ENCODE peak calls at places on chromosomes 1 and 21, in ten cellular contexts. G, M, Z, S, J, Y, L, W, N and P are unnamed samples.

GRCh38 chr1:82994866-82995370 is 1004.0 kb downstream of the TTLL7 start:
- DNase-seq in J (no peak), W (no peak), Z (peak), G (no peak), Y (no peak), L (no peak), S (no peak), M (no peak), N (no peak), P (peak)

GRCh38 chr1:116127848-116128540 is 16.8 kb downstream of the MAB21L3 start:
- DNase-seq in G (no peak), Z (no peak), S (no peak), N (no peak), Y (no peak), M (no peak), L (no peak), W (no peak), J (no peak), P (no peak)

GRCh38 chr1:58774027-58774426 is 9.8 kb downstream of the JUN start:
- DNase-seq in J (no peak), W (no peak), S (no peak), Y (no peak), Z (no peak), M (no peak), G (no peak), N (no peak), L (no peak), P (no peak)

GRCh38 chr1:9071554-9072235 is 2.3 kb upstream of the SLC2A5 start:
- DNase-seq in L (no peak), G (no peak), S (no peak), N (no peak), W (no peak), Z (no peak), J (no peak), M (no peak), Y (no peak), P (no peak)

GRCh38 chr1:15134285-15134684 is 19.3 kb upstream of the TMEM51 start:
- DNase-seq in N (no peak), M (no peak), W (no peak), Z (no peak), J (no peak), S (no peak), L (no peak), G (no peak), Y (no peak), P (no peak)

GRCh38 chr21:26124421-26124833 is 46.1 kb downstream of the APP start:
- DNase-seq in Z (peak), G (no peak), W (no peak), Y (peak), L (peak), J (no peak), N (peak), S (no peak), M (no peak), P (peak)

GRCh38 chr1:83006271-83006670 is 992.7 kb downstream of the TTLL7 start:
- DNase-seq in Y (no peak), M (no peak), L (no peak), J (no peak), N (no peak), G (no peak), W (no peak), S (no peak), Z (no peak), P (no peak)

GRCh38 chr1:27528701-27529637 is 39.0 kb upstream of the WASF2 start:
- DNase-seq in M (no peak), S (no peak), N (peak), W (peak), L (peak), Y (no peak), Z (peak), G (no peak), J (no peak), P (peak)

GRCh38 chr1:173009597-173009996 is 41.1 kb downstream of the TNFSF18 start:
- DNase-seq in W (no peak), S (no peak), M (no peak), Y (no peak), G (no peak), N (no peak), L (peak), J (no peak), Z (no peak), P (peak)

GRCh38 chr1:46134660-46135331 is 2.4 kb upstream of the PIK3R3 start:
- DNase-seq in M (no peak), N (peak), W (no peak), Y (peak), G (peak), L (peak), Z (peak), S (no peak), J (peak), P (peak)

GRCh38 chr1:156860113-156860638 is 489 bp upstream of the NTRK1 start:
- DNase-seq in M (peak), G (no peak), W (peak), J (peak), L (peak), Z (peak), S (peak), Y (peak), N (peak), P (peak)
- TF ChIP-seq CTCF in M (peak), G (peak), W (peak), J (peak), L (peak), Z (peak), S (peak), Y (peak), N (peak), P (peak)

DNA sequence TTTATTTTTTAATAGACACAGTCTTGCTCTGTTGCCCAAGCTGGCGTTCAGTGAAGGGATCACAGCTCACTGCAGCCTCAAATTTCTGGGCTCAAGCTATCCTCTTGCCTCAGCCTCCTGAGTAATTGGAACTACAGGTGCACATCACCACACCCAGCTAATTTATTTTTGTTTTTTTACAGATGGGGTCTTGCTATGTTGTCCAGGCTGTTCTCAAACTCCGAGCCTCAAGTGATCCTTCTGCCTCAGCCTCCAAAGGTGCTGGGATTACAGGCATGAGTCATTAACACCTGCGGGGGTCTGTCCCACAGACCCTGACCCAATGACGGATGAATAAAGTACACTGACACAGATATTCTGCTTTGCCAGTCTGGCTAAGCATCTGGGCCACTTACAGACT is 33.6 kb upstream of the ZZZ3 start:
- DNase-seq in Z (no peak), S (no peak), J (no peak), N (no peak), M (no peak), Y (no peak), W (no peak), G (no peak), L (no peak), P (no peak)
- TF ChIP-seq CTCF in Z (no peak), S (no peak), J (no peak), N (no peak), M (no peak), Y (no peak), W (no peak), G (no peak), L (no peak), P (no peak)

DNA sequence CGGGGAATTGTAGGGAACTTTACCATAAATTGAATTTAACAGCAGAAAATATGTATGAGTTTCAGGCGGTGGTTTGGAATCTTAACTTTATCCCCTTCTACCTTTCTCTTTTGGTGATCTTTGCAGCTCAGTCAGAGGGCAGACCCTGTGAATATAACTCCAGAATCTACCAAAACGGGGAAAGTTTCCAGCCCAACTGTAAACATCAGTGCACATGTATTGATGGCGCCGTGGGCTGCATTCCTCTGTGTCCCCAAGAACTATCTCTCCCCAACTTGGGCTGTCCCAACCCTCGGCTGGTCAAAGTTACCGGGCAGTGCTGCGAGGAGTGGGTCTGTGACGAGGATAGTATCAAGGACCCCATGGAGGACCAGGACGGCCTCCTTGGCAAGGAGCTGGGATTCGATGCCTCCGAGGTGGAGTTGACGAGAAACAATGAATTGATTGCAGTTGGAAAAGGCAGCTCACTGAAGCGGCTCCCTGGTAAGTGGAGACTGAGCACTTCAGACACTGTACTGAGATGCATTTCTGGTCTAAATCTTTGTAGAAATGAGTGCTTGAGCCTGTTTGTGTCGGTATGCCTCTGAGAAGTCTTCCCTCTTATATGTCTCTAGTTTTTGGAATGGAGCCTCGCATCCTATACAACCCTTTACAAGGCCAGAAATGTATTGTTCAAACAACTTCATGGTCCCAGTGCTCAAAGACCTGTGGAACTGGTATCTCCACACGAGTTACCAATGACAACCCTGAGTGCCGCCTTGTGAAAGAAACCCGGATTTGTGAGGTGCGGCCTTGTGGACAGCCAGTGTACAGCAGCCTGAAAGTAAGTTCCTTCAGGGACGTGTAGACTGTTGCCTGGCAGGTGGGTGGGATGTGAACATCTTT is 1.5 kb downstream of the CCN1 start:
- DNase-seq in W (no peak), L (peak), G (peak), Z (peak), J (no peak), Y (peak), M (no peak), S (peak), N (peak), P (peak)
- TF ChIP-seq CTCF in W (no peak), L (peak), G (peak), Z (peak), J (no peak), Y (peak), M (no peak), S (peak), N (peak), P (peak)

DNA sequence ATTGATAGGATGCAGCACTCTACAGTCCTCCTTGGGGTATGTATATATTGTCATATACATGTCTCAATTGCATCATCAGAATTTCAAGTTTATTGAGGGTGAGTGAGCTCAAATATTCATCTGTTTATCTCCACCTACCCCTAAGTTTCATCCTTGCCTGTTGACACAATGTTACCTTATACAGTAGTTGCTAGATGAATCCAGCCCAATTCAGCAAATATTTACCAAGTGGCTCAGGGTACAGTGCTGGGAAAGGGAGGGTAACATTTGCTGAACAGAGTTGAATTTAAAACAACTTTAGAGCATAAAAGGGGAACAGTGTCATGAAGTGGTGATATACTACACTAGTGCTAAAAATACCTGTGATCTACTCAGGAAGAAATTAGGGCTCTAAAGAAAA is 14.4 kb downstream of the ELAVL4 start:
- DNase-seq in N (no peak), J (no peak), S (no peak), Y (no peak), G (no peak), M (no peak), L (no peak), W (no peak), Z (no peak), P (no peak)
- TF ChIP-seq CTCF in N (no peak), J (no peak), S (no peak), Y (no peak), G (no peak), M (no peak), L (no peak), W (no peak), Z (no peak), P (no peak)

GRCh38 chr21:44049182-44049581 is 37.1 kb downstream of the TRAPPC10 start:
- DNase-seq in L (no peak), N (no peak), S (no peak), J (no peak), Z (no peak), Y (no peak), G (no peak), M (no peak), W (no peak), P (no peak)
- TF ChIP-seq CTCF in L (no peak), N (no peak), S (no peak), J (no peak), Z (no peak), Y (no peak), G (no peak), M (no peak), W (no peak), P (no peak)

GRCh38 chr1:32901823-32902534 is 790 bp upstream of the TMEM54 start:
- DNase-seq in Z (no peak), G (no peak), S (no peak), N (no peak), W (no peak), L (no peak), M (no peak), J (peak), Y (no peak), P (no peak)
- TF ChIP-seq CTCF in Z (no peak), G (no peak), S (no peak), N (no peak), W (no peak), L (no peak), M (no peak), J (no peak), Y (no peak), P (no peak)

DNA sequence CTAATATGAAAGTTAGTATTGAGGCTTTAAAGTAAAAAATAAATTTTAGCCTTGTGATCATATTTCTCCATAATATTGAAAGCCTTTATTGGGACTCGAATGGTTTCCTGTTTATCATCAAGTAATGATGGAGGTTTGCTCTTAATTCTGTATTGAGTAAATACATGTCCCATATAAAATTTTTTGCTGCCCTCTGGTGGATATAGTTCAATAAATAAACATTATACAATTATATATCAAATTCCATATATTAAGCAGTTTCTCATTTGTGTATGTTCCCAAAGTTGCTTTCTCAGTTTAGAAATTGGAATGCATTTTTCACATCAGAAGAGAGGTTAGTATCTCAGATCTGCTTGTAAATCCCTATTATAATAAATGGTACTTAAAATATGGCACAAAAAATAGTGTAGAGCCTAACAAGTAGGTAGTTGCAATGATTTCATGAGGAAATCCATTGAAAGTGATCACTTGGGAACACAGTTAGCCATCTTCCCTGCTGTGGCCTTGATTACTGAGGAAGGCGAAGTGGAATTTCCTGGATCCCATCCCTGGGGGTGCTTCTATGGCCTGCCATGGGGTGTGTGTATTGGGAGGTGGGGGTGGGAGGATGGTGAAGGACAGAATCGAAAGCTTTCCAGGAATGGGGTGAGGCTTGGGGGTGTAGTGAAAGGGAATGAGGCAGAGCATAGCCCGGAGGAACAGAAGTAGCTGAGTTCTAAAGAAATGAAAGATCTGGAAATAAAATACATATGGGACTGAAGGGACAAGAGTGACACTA is 84.1 kb upstream of the C21orf91 start:
- DNase-seq in J (peak), S (no peak), M (no peak), W (no peak), L (peak), Z (peak), G (no peak), Y (peak), N (peak), P (peak)
- TF ChIP-seq CTCF in J (no peak), S (no peak), M (peak), W (peak), L (peak), Z (no peak), G (no peak), Y (peak), N (peak), P (no peak)

GRCh38 chr1:66239834-66240233 is 294.1 kb upstream of the SGIP1 start:
- DNase-seq in Z (no peak), N (no peak), M (no peak), W (no peak), L (peak), Y (no peak), S (no peak), G (no peak), J (no peak), P (no peak)
- TF ChIP-seq CTCF in Z (no peak), N (no peak), M (no peak), W (no peak), L (peak), Y (peak), S (no peak), G (no peak), J (no peak), P (no peak)